ENCODE peak calls at places on chromosomes 11 and 22, in ten cellular contexts. One of them, this sample, is unnamed.
A peak's percentile ranks its signal among the peaks of the same experiment; 100 is the strongest.

GRCh38 chr11:94781822-94782221 is 13.7 kb downstream of the AMOTL1 start:
- DNase-seq in AG04450: no peak
- DNase-seq in cardiac fibroblast: peak; percentile 46
- DNase-seq in epithelial cell of proximal tubule: no peak
- DNase-seq in body of pancreas: no peak
- DNase-seq in fibroblast of lung: peak; percentile 84
- DNase-seq in AG09309: no peak
- DNase-seq in K562: no peak
- DNase-seq in fibroblast of mammary gland: peak; percentile 84
- DNase-seq in GM23338: no peak
- DNase-seq in this sample: no peak

GRCh38 chr11:65489706-65490310 is 9.0 kb upstream of the MALAT1 start:
- DNase-seq in AG04450: no peak
- DNase-seq in cardiac fibroblast: peak; percentile 71
- DNase-seq in epithelial cell of proximal tubule: no peak
- DNase-seq in body of pancreas: no peak
- DNase-seq in fibroblast of lung: peak; percentile 67
- DNase-seq in AG09309: no peak
- DNase-seq in K562: no peak
- DNase-seq in fibroblast of mammary gland: peak; percentile 54
- DNase-seq in GM23338: no peak
- DNase-seq in this sample: no peak

GRCh38 chr11:133917921-133918605 is 38.7 kb downstream of the IGSF9B start:
- DNase-seq in AG04450: no peak
- DNase-seq in cardiac fibroblast: no peak
- DNase-seq in epithelial cell of proximal tubule: no peak
- DNase-seq in body of pancreas: no peak
- DNase-seq in fibroblast of lung: no peak
- DNase-seq in AG09309: no peak
- DNase-seq in K562: peak; percentile 33
- DNase-seq in fibroblast of mammary gland: no peak
- DNase-seq in GM23338: peak; percentile 66
- DNase-seq in this sample: no peak

GRCh38 chr11:36729765-36730164 is 131.7 kb upstream of the RAG2 start:
- DNase-seq in AG04450: no peak
- DNase-seq in cardiac fibroblast: no peak
- DNase-seq in epithelial cell of proximal tubule: no peak
- DNase-seq in body of pancreas: no peak
- DNase-seq in fibroblast of lung: no peak
- DNase-seq in AG09309: no peak
- DNase-seq in K562: no peak
- DNase-seq in fibroblast of mammary gland: no peak
- DNase-seq in GM23338: no peak
- DNase-seq in this sample: no peak

GRCh38 chr22:45832959-45833580 is 143.9 kb downstream of the WNT7B start:
- DNase-seq in AG04450: no peak
- DNase-seq in cardiac fibroblast: no peak
- DNase-seq in epithelial cell of proximal tubule: no peak
- DNase-seq in body of pancreas: no peak
- DNase-seq in fibroblast of lung: no peak
- DNase-seq in AG09309: no peak
- DNase-seq in K562: no peak
- DNase-seq in fibroblast of mammary gland: no peak
- DNase-seq in GM23338: no peak
- DNase-seq in this sample: no peak

GRCh38 chr22:25709758-25710157 is 32.2 kb upstream of the MYO18B start:
- DNase-seq in AG04450: no peak
- DNase-seq in cardiac fibroblast: no peak
- DNase-seq in epithelial cell of proximal tubule: no peak
- DNase-seq in body of pancreas: no peak
- DNase-seq in fibroblast of lung: no peak
- DNase-seq in AG09309: no peak
- DNase-seq in K562: no peak
- DNase-seq in fibroblast of mammary gland: no peak
- DNase-seq in GM23338: no peak
- DNase-seq in this sample: no peak

GRCh38 chr11:114258696-114259095 is 37.5 kb upstream of the NNMT start:
- DNase-seq in AG04450: no peak
- DNase-seq in cardiac fibroblast: no peak
- DNase-seq in epithelial cell of proximal tubule: no peak
- DNase-seq in body of pancreas: no peak
- DNase-seq in fibroblast of lung: no peak
- DNase-seq in AG09309: no peak
- DNase-seq in K562: no peak
- DNase-seq in fibroblast of mammary gland: no peak
- DNase-seq in GM23338: no peak
- DNase-seq in this sample: no peak

GRCh38 chr22:49574861-49575702 is 252.6 kb downstream of the BRD1 start:
- DNase-seq in AG04450: no peak
- DNase-seq in cardiac fibroblast: no peak
- DNase-seq in epithelial cell of proximal tubule: no peak
- DNase-seq in body of pancreas: no peak
- DNase-seq in fibroblast of lung: no peak
- DNase-seq in AG09309: no peak
- DNase-seq in K562: no peak
- DNase-seq in fibroblast of mammary gland: no peak
- DNase-seq in GM23338: no peak
- DNase-seq in this sample: no peak

GRCh38 chr11:111923351-111923788 is 4.7 kb downstream of the C11orf52 start:
- DNase-seq in AG04450: no peak
- DNase-seq in cardiac fibroblast: peak; percentile 78
- DNase-seq in epithelial cell of proximal tubule: no peak
- DNase-seq in body of pancreas: no peak
- DNase-seq in fibroblast of lung: peak; percentile 53
- DNase-seq in AG09309: no peak
- DNase-seq in K562: no peak
- DNase-seq in fibroblast of mammary gland: peak; percentile 51
- DNase-seq in GM23338: no peak
- DNase-seq in this sample: no peak

GRCh38 chr11:111930472-111930871 is 6.7 kb upstream of the DIXDC1 start:
- DNase-seq in AG04450: no peak
- DNase-seq in cardiac fibroblast: no peak
- DNase-seq in epithelial cell of proximal tubule: no peak
- DNase-seq in body of pancreas: no peak
- DNase-seq in fibroblast of lung: no peak
- DNase-seq in AG09309: no peak
- DNase-seq in K562: no peak
- DNase-seq in fibroblast of mammary gland: no peak
- DNase-seq in GM23338: no peak
- DNase-seq in this sample: no peak

GRCh38 chr11:111925953-111926352 is 7.2 kb downstream of the C11orf52 start:
- DNase-seq in AG04450: no peak
- DNase-seq in cardiac fibroblast: no peak
- DNase-seq in epithelial cell of proximal tubule: no peak
- DNase-seq in body of pancreas: no peak
- DNase-seq in fibroblast of lung: no peak
- DNase-seq in AG09309: no peak
- DNase-seq in K562: no peak
- DNase-seq in fibroblast of mammary gland: no peak
- DNase-seq in GM23338: no peak
- DNase-seq in this sample: no peak

GRCh38 chr11:111923951-111924350 is 5.2 kb downstream of the C11orf52 start:
- DNase-seq in AG04450: no peak
- DNase-seq in cardiac fibroblast: no peak
- DNase-seq in epithelial cell of proximal tubule: no peak
- DNase-seq in body of pancreas: no peak
- DNase-seq in fibroblast of lung: no peak
- DNase-seq in AG09309: no peak
- DNase-seq in K562: no peak
- DNase-seq in fibroblast of mammary gland: no peak
- DNase-seq in GM23338: no peak
- DNase-seq in this sample: no peak

DNA sequence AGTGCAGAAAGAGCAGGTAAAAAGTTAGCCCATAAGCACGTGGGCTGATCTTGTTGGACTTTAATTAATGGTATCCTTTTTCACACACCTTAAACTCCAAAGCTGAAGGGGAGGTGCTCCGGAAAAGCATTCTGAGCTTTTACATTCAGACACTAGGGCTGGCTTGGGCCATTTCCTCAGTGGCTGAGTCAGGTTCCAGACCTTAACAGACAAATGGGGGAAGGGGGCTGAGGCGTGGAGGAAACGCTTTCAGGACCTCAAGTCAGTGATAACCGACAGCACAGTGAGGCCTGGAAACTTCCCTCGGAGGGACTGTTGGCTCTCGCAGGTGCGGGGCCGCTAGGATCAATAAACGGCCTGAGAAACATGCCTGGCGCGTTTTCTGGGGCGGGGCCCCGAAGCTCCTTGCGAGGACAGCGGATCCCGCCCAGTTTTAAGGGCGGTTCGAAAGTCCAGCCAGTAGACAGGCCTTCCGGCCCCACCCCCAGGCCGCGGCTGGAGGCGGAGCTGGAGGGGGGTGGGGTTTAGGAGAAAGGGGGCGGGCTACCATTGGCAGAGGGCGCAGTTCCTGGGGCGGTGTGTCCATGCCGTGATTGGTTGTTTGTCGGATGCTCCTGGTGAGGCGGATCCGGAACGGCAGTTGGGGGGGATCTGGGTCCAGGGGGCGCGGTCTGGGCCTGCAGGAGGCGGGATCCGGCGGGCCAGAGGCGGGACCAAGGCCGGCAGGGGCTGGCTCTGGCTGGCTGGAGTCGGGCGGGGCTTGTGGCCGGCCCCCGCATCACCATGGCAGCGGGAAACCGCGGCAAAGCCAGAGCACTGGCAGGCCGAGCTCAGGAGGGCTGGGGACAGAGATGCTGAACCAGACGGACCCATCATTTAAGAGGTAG is 8.0 kb downstream of the C11orf52 start:
- DNase-seq in AG04450: peak; percentile 95
- DNase-seq in cardiac fibroblast: peak; percentile 99
- DNase-seq in epithelial cell of proximal tubule: no peak
- DNase-seq in body of pancreas: peak; percentile 99
- DNase-seq in fibroblast of lung: peak; percentile 96
- DNase-seq in AG09309: peak; percentile 87
- DNase-seq in K562: peak; percentile 98
- DNase-seq in fibroblast of mammary gland: peak; percentile 94
- DNase-seq in GM23338: peak; percentile 98
- DNase-seq in this sample: peak; percentile 85
- H3K4me3 ChIP-seq in AG04450: peak overlapping the region; percentile 59
- H3K4me3 ChIP-seq in cardiac fibroblast: peak overlapping the region; percentile 35
- H3K4me3 ChIP-seq in epithelial cell of proximal tubule: peak overlapping the region; percentile 61
- H3K4me3 ChIP-seq in body of pancreas: no peak overlapping the region
- H3K4me3 ChIP-seq in fibroblast of lung: peak overlapping the region; percentile 61
- H3K4me3 ChIP-seq in AG09309: peak overlapping the region; percentile 51
- H3K4me3 ChIP-seq in K562: peak overlapping the region; percentile 40
- H3K4me3 ChIP-seq in fibroblast of mammary gland: peak overlapping the region; percentile 59
- H3K4me3 ChIP-seq in GM23338: peak overlapping the region; percentile 51
- H3K4me3 ChIP-seq in this sample: peak overlapping the region; percentile 34

GRCh38 chr22:41746563-41747400 is 47.5 kb downstream of the MEI1 start:
- DNase-seq in AG04450: peak; percentile 44
- DNase-seq in cardiac fibroblast: peak; percentile 87
- DNase-seq in epithelial cell of proximal tubule: peak; percentile 70
- DNase-seq in body of pancreas: peak; percentile 82
- DNase-seq in fibroblast of lung: peak; percentile 81
- DNase-seq in AG09309: peak; percentile 63
- DNase-seq in K562: peak; percentile 47
- DNase-seq in fibroblast of mammary gland: peak; percentile 87
- DNase-seq in GM23338: peak; percentile 93
- DNase-seq in this sample: peak; percentile 79

GRCh38 chr22:41739576-41739975 is 40.3 kb downstream of the MEI1 start:
- DNase-seq in AG04450: no peak
- DNase-seq in cardiac fibroblast: no peak
- DNase-seq in epithelial cell of proximal tubule: no peak
- DNase-seq in body of pancreas: no peak
- DNase-seq in fibroblast of lung: no peak
- DNase-seq in AG09309: no peak
- DNase-seq in K562: no peak
- DNase-seq in fibroblast of mammary gland: no peak
- DNase-seq in GM23338: no peak
- DNase-seq in this sample: no peak

GRCh38 chr22:41745968-41746367 is 46.7 kb downstream of the MEI1 start:
- DNase-seq in AG04450: no peak
- DNase-seq in cardiac fibroblast: no peak
- DNase-seq in epithelial cell of proximal tubule: no peak
- DNase-seq in body of pancreas: no peak
- DNase-seq in fibroblast of lung: no peak
- DNase-seq in AG09309: no peak
- DNase-seq in K562: no peak
- DNase-seq in fibroblast of mammary gland: no peak
- DNase-seq in GM23338: no peak
- DNase-seq in this sample: no peak

DNA sequence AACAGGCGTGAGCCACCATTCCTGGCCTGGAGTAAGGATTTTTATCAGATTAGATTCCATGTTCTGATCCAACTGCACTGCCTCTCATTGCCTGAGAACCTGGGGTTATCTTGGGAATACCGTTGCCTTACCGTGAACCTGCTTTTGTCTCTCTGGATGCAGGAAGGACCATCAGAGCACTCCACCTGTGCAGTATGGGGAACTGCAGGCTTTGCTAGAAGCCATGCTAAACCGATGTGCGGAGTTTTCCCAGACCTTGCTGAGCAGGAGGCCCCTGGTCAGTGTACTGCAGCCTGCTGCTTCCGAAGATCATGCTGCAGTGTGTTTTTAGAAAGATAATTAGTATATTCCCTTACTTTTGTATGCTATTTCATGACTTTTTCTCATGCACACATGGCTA is 43.6 kb downstream of the MEI1 start:
- DNase-seq in AG04450: no peak
- DNase-seq in cardiac fibroblast: no peak
- DNase-seq in epithelial cell of proximal tubule: no peak
- DNase-seq in body of pancreas: no peak
- DNase-seq in fibroblast of lung: no peak
- DNase-seq in AG09309: no peak
- DNase-seq in K562: no peak
- DNase-seq in fibroblast of mammary gland: no peak
- DNase-seq in GM23338: peak; percentile 55
- DNase-seq in this sample: no peak
- TF ChIP-seq CTCF in AG04450: no peak
- TF ChIP-seq CTCF in cardiac fibroblast: no peak
- TF ChIP-seq CTCF in epithelial cell of proximal tubule: no peak
- TF ChIP-seq CTCF in body of pancreas: no peak
- TF ChIP-seq CTCF in fibroblast of lung: no peak
- TF ChIP-seq CTCF in AG09309: no peak
- TF ChIP-seq CTCF in K562: peak; percentile 18
- TF ChIP-seq CTCF in fibroblast of mammary gland: no peak
- TF ChIP-seq CTCF in GM23338: no peak
- TF ChIP-seq CTCF in this sample: no peak

DNA sequence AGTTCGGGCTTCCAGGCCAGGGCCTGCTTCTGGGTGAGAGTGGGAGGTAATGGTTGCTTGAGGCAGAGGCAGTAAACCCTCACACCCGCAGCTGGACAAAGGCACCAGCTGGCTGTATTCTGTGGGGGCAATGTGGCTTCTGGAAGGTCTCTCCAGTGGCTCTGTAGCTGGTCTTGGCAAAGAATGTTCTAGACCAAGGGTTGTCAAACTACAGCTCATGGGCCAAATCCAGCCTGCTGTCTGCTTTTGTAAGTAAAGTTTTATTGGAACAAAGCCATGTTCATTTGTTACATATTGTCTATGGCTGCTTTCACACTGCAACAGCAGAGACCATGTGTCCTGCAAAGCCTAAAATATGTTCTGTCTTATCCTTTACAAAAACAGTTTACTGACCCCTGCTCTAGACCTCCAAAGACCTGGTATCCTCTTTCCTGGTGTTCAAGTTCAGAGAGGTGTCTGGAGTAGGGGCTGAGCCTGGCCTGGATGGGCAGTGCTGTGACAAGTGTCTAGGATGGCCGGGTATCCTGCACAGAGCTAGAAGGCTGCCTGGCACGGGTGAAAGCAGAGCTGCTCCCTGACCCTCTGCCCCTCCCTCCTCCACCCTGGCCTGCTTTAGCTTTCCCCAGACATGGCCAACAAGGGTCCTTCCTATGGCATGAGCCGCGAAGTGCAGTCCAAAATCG is 3.4 kb downstream of the TAGLN start:
- DNase-seq in AG04450: no peak
- DNase-seq in cardiac fibroblast: peak; percentile 57
- DNase-seq in epithelial cell of proximal tubule: no peak
- DNase-seq in body of pancreas: no peak
- DNase-seq in fibroblast of lung: no peak
- DNase-seq in AG09309: no peak
- DNase-seq in K562: no peak
- DNase-seq in fibroblast of mammary gland: no peak
- DNase-seq in GM23338: no peak
- DNase-seq in this sample: no peak
- H3K4me3 ChIP-seq in AG04450: peak overlapping the region; percentile 88
- H3K4me3 ChIP-seq in cardiac fibroblast: peak overlapping the region; percentile 64
- H3K4me3 ChIP-seq in epithelial cell of proximal tubule: no peak overlapping the region
- H3K4me3 ChIP-seq in body of pancreas: no peak overlapping the region
- H3K4me3 ChIP-seq in fibroblast of lung: peak overlapping the region; percentile 76
- H3K4me3 ChIP-seq in AG09309: peak overlapping the region; percentile 63
- H3K4me3 ChIP-seq in K562: no peak overlapping the region
- H3K4me3 ChIP-seq in fibroblast of mammary gland: no peak overlapping the region
- H3K4me3 ChIP-seq in GM23338: no peak overlapping the region
- H3K4me3 ChIP-seq in this sample: no peak overlapping the region

DNA sequence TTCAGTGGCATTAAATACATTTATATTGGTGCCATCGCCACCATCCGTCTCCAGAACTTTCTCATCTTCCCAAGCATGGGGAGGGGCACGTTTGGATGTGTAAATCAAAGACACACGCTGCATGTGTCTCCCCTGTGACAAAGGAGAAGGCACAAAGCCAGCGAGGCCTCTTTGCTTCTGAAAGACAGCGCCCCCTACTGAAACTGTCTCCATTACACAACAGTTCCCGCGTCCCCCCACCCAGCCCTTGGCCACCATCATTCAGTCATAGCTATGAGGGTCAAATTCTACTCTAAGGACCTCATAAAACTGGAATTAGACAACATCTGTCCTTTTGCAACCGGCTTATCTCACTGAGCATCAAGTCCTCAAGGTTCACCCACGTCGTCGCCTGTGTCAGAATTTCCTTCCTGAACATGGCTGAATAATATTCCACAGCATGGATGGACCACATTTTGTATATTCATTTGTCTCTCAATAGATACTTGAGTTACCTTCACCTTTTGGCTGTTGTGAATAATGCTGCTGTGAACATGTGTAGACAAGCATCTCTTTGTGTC is 64.8 kb downstream of the IGF2 start:
- DNase-seq in AG04450: no peak
- DNase-seq in cardiac fibroblast: no peak
- DNase-seq in epithelial cell of proximal tubule: no peak
- DNase-seq in body of pancreas: no peak
- DNase-seq in fibroblast of lung: no peak
- DNase-seq in AG09309: no peak
- DNase-seq in K562: peak; percentile 67
- DNase-seq in fibroblast of mammary gland: no peak
- DNase-seq in GM23338: peak; percentile 87
- DNase-seq in this sample: no peak
- TF ChIP-seq CTCF in AG04450: no peak
- TF ChIP-seq CTCF in cardiac fibroblast: peak; percentile 26
- TF ChIP-seq CTCF in epithelial cell of proximal tubule: peak; percentile 36
- TF ChIP-seq CTCF in body of pancreas: no peak
- TF ChIP-seq CTCF in fibroblast of lung: no peak
- TF ChIP-seq CTCF in AG09309: no peak
- TF ChIP-seq CTCF in K562: peak; percentile 75
- TF ChIP-seq CTCF in fibroblast of mammary gland: peak; percentile 24
- TF ChIP-seq CTCF in GM23338: peak; percentile 77
- TF ChIP-seq CTCF in this sample: peak; percentile 21

This sample was measured in kidney epithelial cell.